ENCODE peak calls at places on chromosomes 1 and 21, in five cellular contexts. Z is neural crest cell, A is osteocyte, G is AG04450, O is IMR-90. X is an unnamed sample.

GRCh38 chr1:201066986-201067385 is 43.5 kb upstream of the KIF21B start:
- DNase-seq in Z (no peak), A (no peak), G (no peak), O (no peak), X (no peak)

GRCh38 chr21:42624936-42625335 is 28.5 kb upstream of the PDE9A start:
- DNase-seq in Z (no peak), A (no peak), G (no peak), O (no peak), X (no peak)

GRCh38 chr1:25952851-25953401 is 44.9 kb downstream of the PAFAH2 start:
- DNase-seq in Z (no peak), A (no peak), G (peak), O (peak), X (no peak)

GRCh38 chr1:36397378-36398230 is at the start of gene LSM10:
- DNase-seq in Z (peak), A (peak), G (peak), O (peak), X (peak)

GRCh38 chr1:63322248-63322943 is at the start of gene FOXD3:
- DNase-seq in Z (peak), A (no peak), G (no peak), O (peak), X (peak)

GRCh38 chr1:164504699-164505098 is 54.3 kb upstream of the PBX1 start:
- DNase-seq in Z (no peak), A (no peak), G (no peak), O (peak), X (no peak)

GRCh38 chr1:206117151-206117948 is at the start of gene AVPR1B:
- DNase-seq in Z (peak), A (peak), G (no peak), O (peak), X (peak)

GRCh38 chr1:50048791-50049190 is 25.0 kb upstream of the AGBL4 start:
- DNase-seq in Z (no peak), A (no peak), G (no peak), O (no peak), X (no peak)

GRCh38 chr1:209527993-209528392 is 55.5 kb upstream of the CAMK1G start:
- DNase-seq in Z (no peak), A (no peak), G (no peak), O (no peak), X (no peak)

GRCh38 chr1:53548031-53548491 is 88.9 kb downstream of the DMRTB1 start:
- DNase-seq in Z (no peak), A (no peak), G (no peak), O (no peak), X (no peak)

GRCh38 chr1:219174672-219175564 is 1.2 kb downstream of the LYPLAL1 start:
- DNase-seq in Z (no peak), A (no peak), G (peak), O (peak), X (no peak)

GRCh38 chr1:8155528-8156186 is 129.5 kb upstream of the ERRFI1 start:
- DNase-seq in Z (no peak), A (no peak), G (no peak), O (peak), X (no peak)

GRCh38 chr1:36471830-36472641 is 7.9 kb upstream of the MRPS15 start:
- DNase-seq in Z (no peak), A (no peak), G (no peak), O (no peak), X (no peak)

GRCh38 chr21:32423846-32424535 is 11.5 kb downstream of the EVA1C start:
- DNase-seq in Z (no peak), A (no peak), G (no peak), O (no peak), X (no peak)

GRCh38 chr21:18249542-18250152 is 5.0 kb downstream of the CHODL start:
- DNase-seq in Z (no peak), A (no peak), G (no peak), O (no peak), X (no peak)
- TF ChIP-seq CTCF in Z (peak), A (peak), G (no peak), O (no peak), X (no peak)

DNA sequence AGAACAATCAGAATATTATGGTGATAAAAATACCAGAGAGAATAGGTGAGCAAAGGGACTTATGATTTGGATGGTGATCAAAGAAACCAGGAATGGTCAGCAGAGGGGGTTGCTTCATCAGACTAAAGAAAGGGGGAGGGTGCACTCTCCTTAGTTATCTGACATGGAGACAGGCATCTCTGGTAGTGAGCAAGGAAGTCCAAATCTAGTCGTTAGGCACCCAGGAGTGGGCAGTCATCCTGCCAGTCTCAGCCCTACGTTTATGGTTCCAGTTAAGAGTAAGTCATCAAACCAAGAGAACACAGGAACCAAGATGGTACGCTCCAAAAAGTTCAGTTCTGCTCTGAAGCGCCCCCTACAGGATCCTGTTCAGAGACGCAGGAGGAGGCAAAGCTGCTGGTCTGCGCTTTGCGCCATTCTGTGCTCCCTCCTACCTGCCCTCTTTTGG is 28.6 kb downstream of the EBNA1BP2 start:
- DNase-seq in Z (no peak), A (no peak), G (no peak), O (no peak), X (peak)
- TF ChIP-seq CTCF in Z (peak), A (peak), G (peak), O (peak), X (peak)

DNA sequence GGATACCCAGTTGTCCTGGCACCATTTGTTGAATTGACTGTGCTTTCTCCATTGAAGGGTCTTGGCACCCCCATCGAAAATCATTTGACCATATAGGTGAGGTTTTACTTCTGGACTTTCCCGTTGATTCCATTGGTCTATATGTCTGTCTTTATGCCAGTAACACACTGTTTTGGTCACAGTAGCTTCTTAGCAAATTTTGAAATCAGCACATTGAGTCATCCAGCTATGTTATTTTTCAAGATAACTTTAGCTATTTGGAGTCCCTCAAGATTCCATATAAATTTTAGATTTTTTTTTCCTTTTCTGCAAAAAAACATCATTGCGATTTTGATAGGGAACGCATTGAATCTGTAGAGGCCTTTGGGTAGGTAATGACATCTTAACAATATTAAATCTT is 235.6 kb downstream of the SMYD3 start:
- DNase-seq in Z (no peak), A (no peak), G (no peak), O (peak), X (no peak)
- TF ChIP-seq CTCF in Z (no peak), A (no peak), G (no peak), O (no peak), X (no peak)

GRCh38 chr1:2235300-2235998 is 7.3 kb downstream of the SKI start:
- DNase-seq in Z (no peak), A (no peak), G (no peak), O (no peak), X (no peak)

GRCh38 chr1:2239384-2239985 is 11.4 kb downstream of the SKI start:
- DNase-seq in Z (no peak), A (no peak), G (no peak), O (no peak), X (no peak)

GRCh38 chr1:2238361-2239055 is 10.4 kb downstream of the SKI start:
- DNase-seq in Z (no peak), A (no peak), G (no peak), O (no peak), X (no peak)

GRCh38 chr1:2236695-2237677 is 8.9 kb downstream of the SKI start:
- DNase-seq in Z (no peak), A (no peak), G (no peak), O (no peak), X (no peak)

DNA sequence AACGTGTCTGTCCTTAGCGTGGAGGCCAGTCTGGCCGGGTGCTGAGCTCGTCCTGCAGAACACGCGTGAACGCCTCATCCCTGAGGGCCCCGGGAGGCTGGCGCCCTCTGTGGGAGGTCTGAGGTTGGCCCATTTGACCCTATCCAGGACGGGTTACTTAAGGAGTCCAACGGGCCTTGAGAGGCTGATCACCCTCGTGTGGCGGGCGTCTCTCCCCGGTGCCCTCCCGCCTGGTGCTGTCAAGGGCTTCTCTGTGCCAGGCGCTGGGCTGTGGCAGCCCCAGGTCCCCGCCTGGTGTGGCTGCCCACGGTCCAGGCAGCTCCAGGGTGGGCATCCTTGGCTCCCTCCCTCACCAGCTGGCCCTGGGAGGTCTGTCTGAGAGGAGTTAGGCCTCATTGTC is 9.7 kb downstream of the SKI start:
- DNase-seq in Z (no peak), A (no peak), G (no peak), O (no peak), X (no peak)
- TF ChIP-seq CTCF in Z (peak), A (no peak), G (no peak), O (no peak), X (no peak)

DNA sequence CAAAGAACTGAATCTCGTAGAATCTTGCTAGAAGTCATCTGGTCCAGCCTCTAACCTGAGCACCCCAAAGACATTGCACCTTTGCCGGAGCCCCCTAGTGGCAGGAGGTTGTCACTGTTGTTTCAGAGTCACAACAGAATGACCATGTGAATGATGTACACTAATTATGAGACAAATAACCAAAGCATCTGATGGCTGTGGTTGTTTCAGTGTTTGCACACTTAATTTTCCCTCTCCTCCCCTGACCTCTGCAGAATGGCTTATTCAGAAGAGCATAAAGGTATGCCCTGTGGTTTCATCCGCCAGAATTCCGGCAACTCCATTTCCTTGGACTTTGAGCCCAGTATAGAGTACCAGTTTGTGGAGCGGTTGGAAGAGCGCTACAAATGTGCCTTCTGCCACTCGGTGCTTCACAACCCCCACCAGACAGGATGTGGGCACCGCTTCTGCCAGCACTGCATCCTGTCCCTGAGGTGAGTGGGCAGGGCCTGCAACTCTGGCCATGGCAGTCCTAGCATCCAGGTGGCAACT is 26.4 kb downstream of the TRAF5 start:
- DNase-seq in Z (no peak), A (no peak), G (no peak), O (no peak), X (peak)
- TF ChIP-seq CTCF in Z (peak), A (peak), G (peak), O (peak), X (peak)

GRCh38 chr1:118090130-118090529 is 94.9 kb downstream of the SPAG17 start:
- DNase-seq in Z (no peak), A (no peak), G (no peak), O (no peak), X (no peak)

GRCh38 chr1:118097622-118098348 is 87.2 kb downstream of the SPAG17 start:
- DNase-seq in Z (no peak), A (no peak), G (no peak), O (peak), X (no peak)

DNA sequence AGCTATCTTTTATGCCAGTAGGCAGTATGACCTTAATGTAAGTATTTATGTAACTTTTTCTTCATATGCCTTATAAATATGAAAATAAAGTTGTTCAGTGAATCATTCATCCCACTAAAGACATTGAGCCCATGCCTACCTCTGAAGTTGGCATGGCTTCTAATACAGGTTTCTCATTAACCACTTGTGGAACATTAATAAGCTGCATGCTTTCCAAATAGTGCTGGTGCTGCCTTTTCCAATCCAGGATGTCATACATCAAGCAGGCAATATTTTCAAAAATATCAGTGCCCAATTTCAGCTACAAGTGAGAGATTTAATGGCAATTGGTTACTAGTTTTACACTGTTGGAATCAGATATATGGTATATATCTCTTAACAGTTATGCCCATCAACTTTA is 92.0 kb downstream of the SPAG17 start:
- DNase-seq in Z (no peak), A (no peak), G (no peak), O (no peak), X (no peak)
- TF ChIP-seq CTCF in Z (no peak), A (no peak), G (no peak), O (no peak), X (no peak)

GRCh38 chr1:152962876-152963415 is 7.5 kb upstream of the SPRR4 start:
- DNase-seq in Z (no peak), A (peak), G (no peak), O (no peak), X (no peak)

GRCh38 chr1:152959273-152959672 is 11.2 kb upstream of the SPRR4 start:
- DNase-seq in Z (no peak), A (no peak), G (no peak), O (no peak), X (no peak)

GRCh38 chr1:152959801-152960451 is 10.5 kb upstream of the SPRR4 start:
- DNase-seq in Z (no peak), A (peak), G (no peak), O (no peak), X (no peak)

GRCh38 chr1:152961201-152961891 is 9.1 kb upstream of the SPRR4 start:
- DNase-seq in Z (no peak), A (peak), G (no peak), O (no peak), X (no peak)

DNA sequence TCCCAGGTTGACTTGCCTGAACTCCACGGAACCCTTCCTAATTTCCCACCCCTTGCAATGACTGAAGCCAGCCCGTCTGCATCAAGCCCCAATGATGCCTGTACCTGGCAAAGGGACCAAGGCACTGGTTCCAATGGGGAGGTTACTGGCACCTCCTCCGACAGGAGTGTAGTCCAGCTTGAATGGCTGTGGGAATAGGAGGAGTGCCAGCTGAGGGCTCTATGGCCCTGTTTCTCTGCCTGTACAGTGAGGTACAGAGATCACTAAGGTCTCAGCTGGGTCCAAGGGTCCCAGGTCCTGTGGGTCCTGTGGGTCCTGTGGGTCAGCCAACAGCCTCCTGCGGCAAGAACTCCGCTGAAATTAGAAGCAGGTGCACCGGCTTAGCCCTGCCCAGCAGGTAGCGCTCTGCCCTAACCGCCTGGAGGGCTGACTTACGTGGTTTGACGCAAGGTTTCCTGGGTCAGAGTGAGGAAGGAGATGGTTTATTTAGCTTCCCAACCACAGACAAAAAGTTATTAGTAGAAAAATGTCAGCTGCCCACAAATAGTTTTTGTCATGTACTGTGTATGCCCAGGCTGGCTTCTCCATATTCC is 9.9 kb upstream of the SPRR4 start:
- DNase-seq in Z (no peak), A (peak), G (no peak), O (no peak), X (no peak)
- TF ChIP-seq CTCF in Z (no peak), A (no peak), G (no peak), O (no peak), X (no peak)

GRCh38 chr1:86082183-86082582 is 74.4 kb downstream of the COL24A1 start:
- DNase-seq in Z (no peak), A (no peak), G (no peak), O (no peak), X (no peak)
- TF ChIP-seq CTCF in Z (peak), A (peak), G (peak), O (peak), X (peak)

X was measured in endothelial cell.